ENCODE peak calls at places on chromosomes 2 and 18, in six cellular contexts. W, H, M, Z, Q and D are unnamed samples.

GRCh38 chr18:14976736-14977430 is 228.9 kb downstream of the ANKRD30B start:
- DNase-seq in W (no peak), H (no peak), M (no peak), Z (no peak), Q (peak), D (no peak)

GRCh38 chr2:11640132-11640531 is 29.9 kb downstream of the NTSR2 start:
- DNase-seq in W (no peak), H (no peak), M (no peak), Z (no peak), Q (no peak), D (no peak)

GRCh38 chr2:129799036-129799958 is 180.2 kb upstream of the RAB6C start:
- DNase-seq in W (no peak), H (no peak), M (no peak), Z (no peak), Q (no peak), D (no peak)

GRCh38 chr2:212408524-212408923 is 130.1 kb downstream of the ERBB4 start:
- DNase-seq in W (no peak), H (no peak), M (no peak), Z (no peak), Q (no peak), D (no peak)

GRCh38 chr2:133489146-133489545 is 79.1 kb downstream of the NCKAP5 start:
- DNase-seq in W (no peak), H (no peak), M (no peak), Z (no peak), Q (no peak), D (peak)

GRCh38 chr2:73091164-73091563 is 19.7 kb upstream of the SFXN5 start:
- DNase-seq in W (peak), H (no peak), M (peak), Z (no peak), Q (peak), D (no peak)

GRCh38 chr18:51107594-51108305 is 77.7 kb downstream of the SMAD4 start:
- DNase-seq in W (no peak), H (no peak), M (no peak), Z (no peak), Q (no peak), D (no peak)

GRCh38 chr18:36580266-36580665 is 248.5 kb downstream of the TPGS2 start:
- DNase-seq in W (peak), H (peak), M (peak), Z (no peak), Q (no peak), D (no peak)

GRCh38 chr2:241813080-241813805 is 4.2 kb downstream of the NEU4 start:
- DNase-seq in W (no peak), H (no peak), M (no peak), Z (no peak), Q (no peak), D (no peak)

GRCh38 chr2:31136732-31137131 is 1.5 kb downstream of the GALNT14 start:
- DNase-seq in W (no peak), H (peak), M (no peak), Z (no peak), Q (no peak), D (no peak)

GRCh38 chr2:50607746-50608145 is 424.2 kb downstream of the NRXN1 start:
- DNase-seq in W (no peak), H (no peak), M (no peak), Z (no peak), Q (no peak), D (peak)

GRCh38 chr2:172438064-172438421 is 10.7 kb downstream of the ITGA6 start:
- DNase-seq in W (no peak), H (no peak), M (no peak), Z (no peak), Q (no peak), D (no peak)

GRCh38 chr18:38459086-38459485 is 893.5 kb upstream of the CELF4 start:
- DNase-seq in W (no peak), H (no peak), M (no peak), Z (no peak), Q (no peak), D (peak)